ENCODE peak calls at places on chromosomes 11 and 22, in nine cellular contexts. O is stomach, X is OCI-LY7, G is heart left ventricle, Y is psoas muscle, P is uterus, A is cardiac muscle cell, U is Panc1, I is fibroblast of lung. Z is an unnamed sample.

GRCh38 chr11:117022526-117022925 is 75.7 kb downstream of the SIK3 start:
- DNase-seq in O (no peak), X (no peak), G (no peak), Y (no peak), P (no peak), A (no peak), U (no peak), I (no peak), Z (no peak)

GRCh38 chr22:27218012-27218483 is 560.7 kb downstream of the MIAT start:
- DNase-seq in O (no peak), X (no peak), G (no peak), Y (peak; percentile 18), P (no peak), A (no peak), U (no peak), I (no peak), Z (no peak)

GRCh38 chr11:79949574-79949973 is 508.7 kb upstream of the TENM4 start:
- DNase-seq in O (no peak), X (no peak), G (no peak), Y (no peak), P (no peak), A (no peak), U (no peak), I (no peak), Z (no peak)

GRCh38 chr11:34509336-34509902 is 4.2 kb downstream of the ELF5 start:
- DNase-seq in O (no peak), X (no peak), G (no peak), Y (no peak), P (no peak), A (no peak), U (no peak), I (no peak), Z (no peak)

GRCh38 chr11:67029146-67029545 is 6.2 kb downstream of the SYT12 start:
- DNase-seq in O (no peak), X (no peak), G (no peak), Y (no peak), P (no peak), A (no peak), U (no peak), I (peak; percentile 57), Z (no peak)

GRCh38 chr22:32576553-32577255 is 102.1 kb downstream of the FBXO7 start:
- DNase-seq in O (no peak), X (no peak), G (no peak), Y (no peak), P (no peak), A (no peak), U (no peak), I (no peak), Z (no peak)

GRCh38 chr11:66784575-66784974 is 55.6 kb upstream of the SPTBN2 start:
- DNase-seq in O (no peak), X (no peak), G (no peak), Y (no peak), P (no peak), A (no peak), U (no peak), I (peak; percentile 27), Z (no peak)

GRCh38 chr11:38646382-38646781 is 2048.3 kb upstream of the RAG2 start:
- DNase-seq in O (no peak), X (no peak), G (peak; percentile 50), Y (no peak), P (no peak), A (no peak), U (no peak), I (no peak), Z (peak; percentile 23)

GRCh38 chr11:127114035-127114434 is 113.5 kb upstream of the KIRREL3 start:
- DNase-seq in O (no peak), X (no peak), G (no peak), Y (no peak), P (no peak), A (no peak), U (no peak), I (no peak), Z (no peak)

GRCh38 chr22:36085476-36086169 is 57.0 kb upstream of the RBFOX2 start:
- DNase-seq in O (no peak), X (no peak), G (no peak), Y (no peak), P (no peak), A (no peak), U (no peak), I (no peak), Z (no peak)

GRCh38 chr11:75429902-75430691 is 2.9 kb downstream of the KLHL35 start:
- DNase-seq in O (peak; percentile 76), X (no peak), G (peak; percentile 75), Y (peak; percentile 74), P (no peak), A (peak; percentile 83), U (no peak), I (peak; percentile 78), Z (peak; percentile 60)

GRCh38 chr11:43928721-43929120 is 13.7 kb upstream of the C11orf96 start:
- DNase-seq in O (no peak), X (no peak), G (no peak), Y (no peak), P (no peak), A (no peak), U (no peak), I (no peak), Z (no peak)

GRCh38 chr11:60765355-60765754 is 8.7 kb downstream of the MS4A15 start:
- DNase-seq in O (no peak), X (no peak), G (no peak), Y (no peak), P (no peak), A (no peak), U (no peak), I (no peak), Z (no peak)

GRCh38 chr22:43642319-43642718 is 169.8 kb downstream of the EFCAB6 start:
- DNase-seq in O (no peak), X (no peak), G (no peak), Y (no peak), P (no peak), A (no peak), U (no peak), I (no peak), Z (no peak)

GRCh38 chr11:87083029-87083428 is 45.3 kb downstream of the TMEM135 start:
- DNase-seq in O (no peak), X (no peak), G (no peak), Y (no peak), P (no peak), A (no peak), U (no peak), I (no peak), Z (no peak)

DNA sequence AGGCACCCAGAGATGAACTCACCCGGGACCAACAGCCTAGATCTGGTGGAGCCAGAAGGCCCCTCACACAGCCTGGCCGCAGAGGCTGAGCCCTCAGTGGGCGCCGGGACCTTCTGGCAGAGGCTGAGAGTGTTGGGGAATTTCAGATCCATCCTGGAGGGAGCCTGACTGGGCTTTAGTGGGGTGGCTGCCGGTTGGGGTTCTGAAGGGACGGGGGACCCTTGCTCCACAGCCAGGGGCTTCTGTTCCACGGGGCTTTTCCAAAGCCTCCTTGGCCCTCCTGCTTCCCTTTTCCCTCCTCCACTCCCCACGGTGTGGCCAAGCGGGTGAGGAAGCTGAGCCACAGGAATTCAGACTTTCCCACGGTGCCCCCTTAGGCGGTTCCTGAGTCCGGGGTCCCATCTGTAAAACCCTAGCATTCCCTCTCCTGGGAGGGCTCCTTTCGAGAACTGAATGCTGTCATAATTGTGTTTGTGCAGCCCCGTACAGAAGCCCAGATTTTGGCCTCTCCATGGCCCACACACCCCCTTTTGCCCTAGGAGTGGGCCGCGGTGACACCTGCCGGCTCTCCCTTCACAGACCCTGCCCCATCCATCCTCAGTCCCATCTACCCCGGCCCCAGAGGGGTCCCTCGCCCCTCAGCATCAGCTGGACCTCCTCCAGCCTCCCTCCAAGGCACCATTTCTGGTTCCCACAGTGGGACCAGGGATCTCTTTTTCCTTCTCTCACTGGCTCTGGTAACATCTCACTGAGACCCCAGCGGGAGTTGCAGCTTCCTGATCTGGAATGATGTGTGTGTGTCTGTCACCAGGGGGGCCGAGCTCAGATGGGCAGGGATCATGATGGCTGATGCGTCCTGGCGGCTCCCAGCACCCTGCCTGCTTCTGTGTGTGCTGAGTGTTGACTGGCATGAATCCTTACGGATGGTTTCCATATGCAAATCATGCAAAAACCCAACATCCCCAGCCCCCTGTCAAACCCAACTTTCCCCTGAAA is 1048.4 kb downstream of the TBC1D22A start:
- DNase-seq in O (no peak), X (no peak), G (no peak), Y (no peak), P (no peak), A (no peak), U (no peak), I (no peak), Z (no peak)
- H3K9me3 ChIP-seq in O (no peaks in the 10 kb centered on the region), X (no peaks in the 10 kb centered on the region), G (no peaks in the 10 kb centered on the region), Y (no peaks in the 10 kb centered on the region), P (no peaks in the 10 kb centered on the region), A (no peaks in the 10 kb centered on the region), U (no peaks in the 10 kb centered on the region), I (no peaks in the 10 kb centered on the region), Z (peaks cover 8% of the 10 kb centered on the region)

GRCh38 chr11:111851636-111852035 is 19.7 kb downstream of the ALG9 start:
- DNase-seq in O (no peak), X (peak; percentile 15), G (no peak), Y (no peak), P (no peak), A (no peak), U (no peak), I (no peak), Z (no peak)
- TF ChIP-seq CTCF in O (no peak), X (peak; percentile 74), G (peak; percentile 26), Y (peak; percentile 18), P (peak; percentile 4), A (peak; percentile 60), U (peak; percentile 66), I (peak; percentile 70), Z (peak; percentile 38)

GRCh38 chr22:49237703-49238102 is 590.0 kb downstream of the BRD1 start:
- DNase-seq in O (no peak), X (no peak), G (no peak), Y (no peak), P (no peak), A (no peak), U (no peak), I (no peak), Z (no peak)

GRCh38 chr22:49238181-49239141 is 589.2 kb downstream of the BRD1 start:
- DNase-seq in O (no peak), X (no peak), G (no peak), Y (no peak), P (peak; percentile 43), A (no peak), U (no peak), I (no peak), Z (no peak)

GRCh38 chr22:49240016-49240380 is 587.7 kb downstream of the BRD1 start:
- DNase-seq in O (no peak), X (no peak), G (no peak), Y (no peak), P (no peak), A (no peak), U (no peak), I (no peak), Z (no peak)

GRCh38 chr22:49240472-49240871 is 587.2 kb downstream of the BRD1 start:
- DNase-seq in O (no peak), X (no peak), G (no peak), Y (no peak), P (no peak), A (no peak), U (no peak), I (no peak), Z (no peak)

GRCh38 chr22:49239264-49240015 is 588.2 kb downstream of the BRD1 start:
- DNase-seq in O (no peak), X (no peak), G (no peak), Y (no peak), P (no peak), A (no peak), U (no peak), I (no peak), Z (no peak)
- H3K9me3 ChIP-seq in O (no peaks in the 10 kb centered on the region), X (no peaks in the 10 kb centered on the region), G (no peaks in the 10 kb centered on the region), Y (no peaks in the 10 kb centered on the region), P (no peaks in the 10 kb centered on the region), A (no peaks in the 10 kb centered on the region), U (no peaks in the 10 kb centered on the region), I (no peaks in the 10 kb centered on the region), Z (no peaks in the 10 kb centered on the region)

GRCh38 chr11:102664001-102664752 is 39.0 kb upstream of the MMP20 start:
- DNase-seq in O (no peak), X (peak; percentile 33), G (no peak), Y (no peak), P (no peak), A (no peak), U (no peak), I (no peak), Z (no peak)
- TF ChIP-seq CTCF in O (no peak), X (peak; percentile 75), G (no peak), Y (no peak), P (no peak), A (peak; percentile 45), U (peak; percentile 53), I (peak; percentile 39), Z (no peak)

Z was measured in left ventricle myocardium inferior.